ENCODE peak calls at places on chromosomes 12 and 14, in five cellular contexts. P, C, D, K and M are unnamed samples.

GRCh38 chr12:105067511-105068031 is 16.7 kb downstream of the ALDH1L2 start:
- DNase-seq in D (peak; percentile 62), K (no peak), P (no peak), C (no peak), M (peak; percentile 29)

GRCh38 chr12:103880299-103881142 is 39.5 kb upstream of the NT5DC3 start:
- DNase-seq in C (no peak), D (peak; percentile 18), K (no peak), P (peak; percentile 76), M (no peak)

GRCh38 chr14:49642163-49642562 is 7.1 kb upstream of the DNAAF2 start:
- DNase-seq in C (no peak), D (no peak), P (no peak), K (no peak), M (no peak)

GRCh38 chr12:27984275-27984674 is 11.7 kb upstream of the PTHLH start:
- DNase-seq in C (peak; percentile 73), P (no peak), D (peak; percentile 63), K (no peak), M (peak; percentile 85)

GRCh38 chr12:104976703-104977102 is 9.4 kb upstream of the NOPCHAP1 start:
- DNase-seq in C (no peak), D (no peak), K (peak; percentile 9), P (no peak), M (no peak)

GRCh38 chr12:81998761-81999378 is 239.7 kb upstream of the PPFIA2 start:
- DNase-seq in K (no peak), P (peak; percentile 93), C (no peak), D (no peak), M (no peak)

GRCh38 chr14:102986810-102987579 is 64.5 kb downstream of the AMN start:
- DNase-seq in K (no peak), D (peak; percentile 90), P (peak; percentile 93), C (no peak), M (peak; percentile 23)

GRCh38 chr12:127881371-127882140 is 385.4 kb upstream of the TMEM132C start:
- DNase-seq in P (no peak), C (no peak), K (no peak), D (no peak), M (no peak)

GRCh38 chr12:6328945-6329692 is 12.8 kb downstream of the TNFRSF1A start:
- DNase-seq in P (no peak), D (peak; percentile 32), K (peak; percentile 86), C (no peak), M (no peak)

GRCh38 chr14:61476105-61476736 is 154.8 kb downstream of the PRKCH start:
- DNase-seq in D (no peak), C (no peak), P (no peak), K (no peak), M (peak; percentile 9)

GRCh38 chr12:93497456-93497855 is 30.1 kb downstream of the MRPL42 start:
- DNase-seq in K (no peak), C (no peak), P (no peak), D (no peak), M (no peak)

GRCh38 chr14:95123895-95124579 is 33.3 kb downstream of the DICER1 start:
- DNase-seq in D (no peak), C (no peak), K (no peak), P (no peak), M (no peak)

GRCh38 chr14:22039938-22040780 is 366.5 kb upstream of the OR4E1 start:
- DNase-seq in C (no peak), D (no peak), P (no peak), K (peak; percentile 27), M (peak; percentile 12)

GRCh38 chr12:129750426-129750825 is 153.4 kb downstream of the TMEM132D start:
- DNase-seq in C (no peak), K (no peak), P (no peak), D (no peak), M (no peak)

GRCh38 chr14:76456200-76456599 is 80.3 kb downstream of the ESRRB start:
- DNase-seq in D (peak; percentile 82), P (peak; percentile 11), K (peak; percentile 89), C (no peak), M (peak; percentile 39)

GRCh38 chr14:54866588-54866987 is 36.0 kb downstream of the GCH1 start:
- DNase-seq in P (no peak), C (no peak), K (no peak), D (no peak), M (peak; percentile 35)

GRCh38 chr12:127485528-127485927 is 781.4 kb upstream of the TMEM132C start:
- DNase-seq in D (peak; percentile 81), K (no peak), P (no peak), C (no peak), M (peak; percentile 96)

GRCh38 chr12:110540048-110540447 is 37.9 kb downstream of the RAD9B start:
- DNase-seq in C (no peak), K (no peak), D (no peak), P (no peak), M (no peak)

GRCh38 chr12:91347686-91348085 is 165.1 kb upstream of the DCN start:
- DNase-seq in C (no peak), P (no peak), K (no peak), D (no peak), M (peak; percentile 43)

GRCh38 chr12:45946435-45946834 is 43.9 kb downstream of the SCAF11 start:
- DNase-seq in P (no peak), D (no peak), C (no peak), K (no peak), M (no peak)

DNA sequence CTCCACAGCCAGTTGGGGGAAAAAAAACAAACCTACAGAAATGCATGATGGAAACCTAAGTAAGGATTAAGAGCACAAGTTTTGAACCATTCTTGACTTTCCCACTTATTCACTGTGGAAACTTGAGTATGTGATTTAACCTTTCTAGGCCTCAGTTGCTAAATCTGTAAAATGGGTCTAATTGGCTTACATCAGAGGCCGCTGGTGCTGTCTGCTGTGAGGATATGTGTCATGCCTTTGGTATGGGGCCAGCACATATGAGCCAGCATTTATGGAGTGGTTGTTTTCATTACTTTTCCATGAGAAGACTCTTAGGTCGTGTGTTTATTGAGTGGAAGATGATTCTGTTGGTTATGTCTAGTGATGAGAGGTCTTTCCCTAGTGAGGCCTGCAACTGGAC is 102.4 kb downstream of the ESR2 start:
- DNase-seq in C (peak; percentile 42), D (peak; percentile 85), K (no peak), P (peak; percentile 15), M (peak; percentile 77)
- H3K79me2 ChIP-seq in C (no peaks in the 10 kb centered on the region), D (no peaks in the 10 kb centered on the region), K (peaks cover 21% of the 10 kb centered on the region), P (no peaks in the 10 kb centered on the region), M (no peaks in the 10 kb centered on the region)

GRCh38 chr12:57235012-57235727 is 5.7 kb downstream of the SHMT2 start:
- DNase-seq in P (peak; percentile 76), D (peak; percentile 90), C (no peak), K (peak; percentile 78), M (no peak)

GRCh38 chr12:57235728-57236131 is 6.2 kb downstream of the SHMT2 start:
- DNase-seq in K (no peak), C (no peak), P (no peak), D (no peak), M (no peak)

GRCh38 chr12:57233357-57234232 is 4.1 kb downstream of the SHMT2 start:
- DNase-seq in P (no peak), D (peak; percentile 94), C (no peak), K (no peak), M (peak; percentile 77)

GRCh38 chr12:57234233-57234570 is 4.7 kb downstream of the SHMT2 start:
- DNase-seq in P (no peak), K (no peak), C (no peak), D (no peak), M (no peak)

GRCh38 chr12:57234571-57235011 is 5.1 kb downstream of the SHMT2 start:
- DNase-seq in K (no peak), D (peak; percentile 82), C (no peak), P (no peak), M (no peak)
- H3K4me3 ChIP-seq in K (no peak overlapping the region), D (no peak overlapping the region), C (no peak overlapping the region), P (no peak overlapping the region), M (no peak overlapping the region)

GRCh38 chr14:85050180-85050579 is 479.8 kb upstream of the FLRT2 start:
- DNase-seq in P (no peak), K (no peak), D (no peak), C (no peak), M (no peak)
- H3K4me2 ChIP-seq in P (no peak overlapping the region), K (no peak overlapping the region), D (no peak overlapping the region), C (no peak overlapping the region), M (no peak overlapping the region)

GRCh38 chr14:104692939-104693315 is 3.5 kb downstream of the INF2 start:
- DNase-seq in K (no peak), D (no peak), C (no peak), P (no peak), M (no peak)
- H3K79me2 ChIP-seq in K (peaks cover 46% of the 10 kb centered on the region), D (peaks cover 84% of the 10 kb centered on the region), C (peaks cover 49% of the 10 kb centered on the region), P (peaks cover 84% of the 10 kb centered on the region), M (peaks cover 84% of the 10 kb centered on the region)

GRCh38 chr14:68974759-68975347 is 4.2 kb downstream of the ACTN1 start:
- DNase-seq in P (no peak), K (no peak), D (no peak), C (no peak), M (no peak)

GRCh38 chr14:68975667-68976066 is 3.4 kb downstream of the ACTN1 start:
- DNase-seq in D (peak; percentile 77), K (no peak), C (no peak), P (no peak), M (peak; percentile 92)

GRCh38 chr14:68972507-68973272 is 6.4 kb downstream of the ACTN1 start:
- DNase-seq in K (no peak), D (no peak), C (no peak), P (no peak), M (no peak)

GRCh38 chr14:68971411-68972035 is 7.6 kb downstream of the ACTN1 start:
- DNase-seq in C (no peak), K (no peak), D (no peak), P (no peak), M (no peak)

GRCh38 chr14:68973639-68974038 is 5.5 kb downstream of the ACTN1 start:
- DNase-seq in P (no peak), C (no peak), D (no peak), K (no peak), M (no peak)
- H3K4me3 ChIP-seq in P (no peak overlapping the region), C (no peak overlapping the region), D (no peak overlapping the region), K (no peak overlapping the region), M (no peak overlapping the region)

GRCh38 chr14:104688755-104689619 is at the start of gene INF2:
- DNase-seq in C (no peak), K (peak; percentile 77), P (no peak), D (peak; percentile 100), M (peak; percentile 86)

GRCh38 chr14:104685998-104686610 is 3.3 kb upstream of the INF2 start:
- DNase-seq in P (no peak), D (peak; percentile 37), K (no peak), C (no peak), M (no peak)

GRCh38 chr14:104688505-104688754 is 988 bp upstream of the INF2 start:
- DNase-seq in D (no peak), C (no peak), K (no peak), P (no peak), M (no peak)

GRCh38 chr14:104686624-104687517 is 2.5 kb upstream of the INF2 start:
- DNase-seq in P (no peak), D (peak; percentile 70), K (no peak), C (no peak), M (no peak)

GRCh38 chr14:104687601-104688504 is 1.6 kb upstream of the INF2 start:
- DNase-seq in C (peak; percentile 86), P (no peak), K (peak; percentile 68), D (peak; percentile 97), M (peak; percentile 49)
- H3K4me2 ChIP-seq in C (peak overlapping the region; percentile 82), P (peak overlapping the region; percentile 75), K (peak overlapping the region; percentile 81), D (no peak overlapping the region), M (no peak overlapping the region)

GRCh38 chr14:105324080-105324778 is 9.7 kb downstream of the PACS2 start:
- DNase-seq in C (no peak), P (no peak), K (peak; percentile 34), D (peak; percentile 66), M (no peak)
- H3K79me2 ChIP-seq in C (peaks cover 42% of the 10 kb centered on the region), P (peaks cover 37% of the 10 kb centered on the region), K (peaks cover 94% of the 10 kb centered on the region), D (peaks cover 91% of the 10 kb centered on the region), M (peaks cover 63% of the 10 kb centered on the region)